ENCODE peak calls at places on chromosomes 11 and 22, in eight cellular contexts. W is activated CD4-positive, alpha-beta T cell treated with anti-CD3 and anti-CD28 coated beads for 48 hours; Y is nephron progenitor cell; K is natural killer cell treated with Interleukin-12 subunit alpha and Interleukin-12 subunit beta and Interleukin-15 and Interleukin-18, amount 100 ng/mL, for 72 hours; V is amniotic stem cell; Z is HEK293T; A is iris pigment epithelial cell; X is naive thymus-derived CD8-positive, alpha-beta T cell. U is an unnamed sample.

GRCh38 chr11:95078526-95078925 is 11.1 kb upstream of the ENDOD1 start:
- DNase-seq in W (no peak), Y (no peak), K (no peak), V (no peak), Z (no peak), A (peak; percentile 31), X (no peak), U (no peak)

GRCh38 chr11:98130117-98130625 is 890.6 kb upstream of the CNTN5 start:
- DNase-seq in W (no peak), Y (no peak), K (no peak), V (no peak), Z (no peak), A (no peak), X (no peak), U (no peak)

GRCh38 chr22:18075101-18075730 is 2.6 kb upstream of the PEX26 start:
- DNase-seq in W (no peak), Y (no peak), K (no peak), V (no peak), Z (no peak), A (no peak), X (no peak), U (no peak)

GRCh38 chr11:3617990-3618389 is 23.8 kb downstream of the ART5 start:
- DNase-seq in W (no peak), Y (no peak), K (no peak), V (no peak), Z (no peak), A (no peak), X (no peak), U (no peak)

GRCh38 chr22:45597460-45598192 is 74.0 kb upstream of the ATXN10 start:
- DNase-seq in W (no peak), Y (no peak), K (no peak), V (no peak), Z (no peak), A (no peak), X (no peak), U (no peak)

GRCh38 chr22:17434856-17435255 is 65.6 kb downstream of the CECR2 start:
- DNase-seq in W (no peak), Y (no peak), K (no peak), V (no peak), Z (no peak), A (no peak), X (no peak), U (no peak)

GRCh38 chr11:3147257-3147619 is 17.9 kb downstream of the OSBPL5 start:
- DNase-seq in W (no peak), Y (no peak), K (no peak), V (no peak), Z (no peak), A (no peak), X (no peak), U (no peak)

GRCh38 chr11:3631331-3631730 is 10.5 kb downstream of the ART5 start:
- DNase-seq in W (no peak), Y (no peak), K (no peak), V (no peak), Z (no peak), A (no peak), X (no peak), U (no peak)

U was measured in type B pancreatic cell.